ENCODE peak calls at places on chromosomes 7 and 10, in ten cellular contexts. Z, N, G, P, B, A, F, R, C and X are unnamed samples.

GRCh38 chr10:101174319-101174718 is 43.2 kb downstream of the TLX1 start:
- DNase-seq in Z (no peak), N (no peak), G (no peak), P (no peak), B (no peak), A (no peak), F (no peak), R (no peak), C (no peak), X (no peak)

GRCh38 chr10:105068497-105068896 is 427.4 kb downstream of the SORCS3 start:
- DNase-seq in Z (peak), N (no peak), G (no peak), P (no peak), B (no peak), A (no peak), F (no peak), R (no peak), C (no peak), X (no peak)

GRCh38 chr7:54188843-54189242 is 353.3 kb upstream of the VSTM2A start:
- DNase-seq in Z (no peak), N (no peak), G (no peak), P (no peak), B (no peak), A (no peak), F (no peak), R (no peak), C (no peak), X (no peak)

GRCh38 chr10:76311752-76312699 is 880.6 kb downstream of the LRMDA start:
- DNase-seq in Z (peak), N (peak), G (no peak), P (no peak), B (no peak), A (peak), F (peak), R (no peak), C (peak), X (no peak)

GRCh38 chr7:159097661-159098423 is 46.8 kb downstream of the VIPR2 start:
- DNase-seq in Z (no peak), N (no peak), G (no peak), P (no peak), B (no peak), A (no peak), F (no peak), R (peak), C (no peak), X (no peak)

GRCh38 chr10:30059209-30060107 is at the start of gene JCAD:
- DNase-seq in Z (no peak), N (peak), G (no peak), P (peak), B (no peak), A (peak), F (peak), R (peak), C (no peak), X (peak)

GRCh38 chr10:77415311-77415960 is 222.2 kb downstream of the KCNMA1 start:
- DNase-seq in Z (no peak), N (no peak), G (no peak), P (no peak), B (no peak), A (no peak), F (no peak), R (no peak), C (no peak), X (peak)

GRCh38 chr10:1939016-1939415 is 201.7 kb upstream of the ADARB2 start:
- DNase-seq in Z (no peak), N (no peak), G (peak), P (no peak), B (peak), A (no peak), F (no peak), R (peak), C (no peak), X (no peak)

GRCh38 chr10:28111712-28112111 is 112.8 kb upstream of the ODAD2 start:
- DNase-seq in Z (peak), N (no peak), G (no peak), P (no peak), B (no peak), A (peak), F (no peak), R (no peak), C (no peak), X (no peak)

GRCh38 chr7:18727094-18727870 is 231.7 kb downstream of the HDAC9 start:
- DNase-seq in Z (peak), N (no peak), G (no peak), P (no peak), B (no peak), A (peak), F (no peak), R (no peak), C (no peak), X (no peak)

GRCh38 chr10:102065561-102066420 is 642 bp downstream of the HPS6 start:
- DNase-seq in Z (no peak), N (peak), G (no peak), P (peak), B (peak), A (peak), F (no peak), R (peak), C (peak), X (peak)